ENCODE peak calls at places on chromosome 4, in five cellular contexts. E is EL, R is kidney epithelial cell, H is midbrain, X is COR-L47. N is an unnamed sample.

GRCh38 chr4:20095805-20096541 is 155.7 kb upstream of the SLIT2 start:
- DNase-seq in X (no peak), H (no peak), R (no peak), E (peak), N (no peak)

GRCh38 chr4:73525611-73526010 is 44.1 kb downstream of the AFM start:
- DNase-seq in R (no peak), E (no peak), X (no peak), H (no peak), N (no peak)

GRCh38 chr4:8727131-8727530 is 134.6 kb downstream of the CPZ start:
- DNase-seq in R (no peak), E (no peak), X (no peak), H (no peak), N (no peak)

GRCh38 chr4:113222431-113222979 is 173.1 kb downstream of the ANK2 start:
- DNase-seq in E (peak), H (no peak), R (no peak), X (no peak), N (no peak)

GRCh38 chr4:24878256-24879016 is 34.4 kb downstream of the CCDC149 start:
- DNase-seq in H (no peak), X (no peak), E (no peak), R (no peak), N (no peak)

GRCh38 chr4:83231620-83232056 is 53.0 kb downstream of the COQ2 start:
- DNase-seq in R (no peak), E (peak), H (peak), X (no peak), N (no peak)

GRCh38 chr4:73417973-73418372 is 13.9 kb downstream of the ALB start:
- DNase-seq in R (no peak), X (no peak), H (no peak), E (no peak), N (no peak)

GRCh38 chr4:26087108-26087507 is 173.1 kb downstream of the SMIM20 start:
- DNase-seq in X (no peak), H (no peak), R (no peak), E (peak), N (no peak)

GRCh38 chr4:41285202-41285876 is 28.6 kb downstream of the UCHL1 start:
- DNase-seq in H (no peak), E (no peak), X (no peak), R (no peak), N (no peak)

GRCh38 chr4:33890841-33891240 is 2353.5 kb downstream of the ARAP2 start:
- DNase-seq in H (no peak), E (no peak), X (no peak), R (no peak), N (no peak)

GRCh38 chr4:64230709-64231310 is 178.4 kb downstream of the TECRL start:
- DNase-seq in X (no peak), E (peak), R (no peak), H (no peak), N (no peak)

GRCh38 chr4:107552306-107552705 is 167.7 kb downstream of the PAPSS1 start:
- DNase-seq in X (no peak), H (no peak), E (no peak), R (no peak), N (no peak)

GRCh38 chr4:109410226-109410625 is 23.4 kb upstream of the SEC24B start:
- DNase-seq in E (no peak), R (no peak), H (no peak), X (no peak), N (no peak)

GRCh38 chr4:14196141-14196540 is 568.6 kb upstream of the BOD1L1 start:
- DNase-seq in H (no peak), X (no peak), R (peak), E (peak), N (no peak)

GRCh38 chr4:175246941-175247340 is 328.8 kb downstream of the ADAM29 start:
- DNase-seq in X (no peak), R (no peak), E (peak), H (no peak), N (no peak)

GRCh38 chr4:65943076-65943475 is 272.8 kb upstream of the EPHA5 start:
- DNase-seq in R (peak), H (no peak), X (peak), E (peak), N (no peak)

GRCh38 chr4:114649908-114650307 is 51.3 kb downstream of the UGT8 start:
- DNase-seq in R (no peak), H (no peak), E (no peak), X (no peak), N (no peak)

GRCh38 chr4:123444298-123444731 is 47.7 kb downstream of the SPRY1 start:
- DNase-seq in E (peak), H (no peak), X (no peak), R (peak), N (no peak)

GRCh38 chr4:27490747-27491146 is 630.1 kb downstream of the STIM2 start:
- DNase-seq in E (no peak), R (no peak), H (no peak), X (no peak), N (no peak)

GRCh38 chr4:104490096-104490769 is 4.5 kb downstream of the CXXC4 start:
- DNase-seq in R (no peak), H (peak), E (no peak), X (peak), N (peak)

GRCh38 chr4:9901262-9901661 is 119.8 kb downstream of the DRD5 start:
- DNase-seq in X (no peak), R (no peak), E (no peak), H (no peak), N (no peak)

GRCh38 chr4:47463235-47463956 is at the start of gene COMMD8:
- DNase-seq in R (peak), E (peak), H (peak), X (peak), N (peak)